ENCODE peak calls at places on chromosomes 1 and 21, in ten cellular contexts. One of them, this sample, is unnamed.

GRCh38 chr1:84156210-84156621 is 12.1 kb downstream of the PRKACB start:
- DNase-seq in upper lobe of left lung: no peak
- DNase-seq in A549: peak; percentile 67
- DNase-seq in tibial nerve: no peak
- DNase-seq in sigmoid colon: no peak
- DNase-seq in transverse colon: no peak
- DNase-seq in stomach: no peak
- DNase-seq in K562: no peak
- DNase-seq in GM12878: no peak
- DNase-seq in HepG2: no peak
- DNase-seq in this sample: no peak

GRCh38 chr21:14480601-14481000 is 65.5 kb downstream of the SAMSN1 start:
- DNase-seq in upper lobe of left lung: peak; percentile 22
- DNase-seq in A549: no peak
- DNase-seq in tibial nerve: peak; percentile 34
- DNase-seq in sigmoid colon: no peak
- DNase-seq in transverse colon: peak; percentile 21
- DNase-seq in stomach: no peak
- DNase-seq in K562: no peak
- DNase-seq in GM12878: no peak
- DNase-seq in HepG2: no peak
- DNase-seq in this sample: no peak

GRCh38 chr1:23111600-23112535 is 56.8 kb downstream of the LUZP1 start:
- DNase-seq in upper lobe of left lung: no peak
- DNase-seq in A549: no peak
- DNase-seq in tibial nerve: no peak
- DNase-seq in sigmoid colon: no peak
- DNase-seq in transverse colon: no peak
- DNase-seq in stomach: no peak
- DNase-seq in K562: no peak
- DNase-seq in GM12878: no peak
- DNase-seq in HepG2: no peak
- DNase-seq in this sample: no peak

GRCh38 chr1:202967684-202968281 is 726 bp upstream of the CYB5R1 start:
- DNase-seq in upper lobe of left lung: peak; percentile 44
- DNase-seq in A549: no peak
- DNase-seq in tibial nerve: no peak
- DNase-seq in sigmoid colon: no peak
- DNase-seq in transverse colon: peak; percentile 20
- DNase-seq in stomach: no peak
- DNase-seq in K562: peak; percentile 49
- DNase-seq in GM12878: no peak
- DNase-seq in HepG2: no peak
- DNase-seq in this sample: no peak

GRCh38 chr1:204149107-204149506 is 2.7 kb downstream of the ETNK2 start:
- DNase-seq in upper lobe of left lung: no peak
- DNase-seq in A549: no peak
- DNase-seq in tibial nerve: no peak
- DNase-seq in sigmoid colon: no peak
- DNase-seq in transverse colon: no peak
- DNase-seq in stomach: no peak
- DNase-seq in K562: no peak
- DNase-seq in GM12878: no peak
- DNase-seq in HepG2: no peak
- DNase-seq in this sample: no peak

GRCh38 chr21:45464309-45464708 is 59.3 kb downstream of the COL18A1 start:
- DNase-seq in upper lobe of left lung: no peak
- DNase-seq in A549: no peak
- DNase-seq in tibial nerve: no peak
- DNase-seq in sigmoid colon: no peak
- DNase-seq in transverse colon: no peak
- DNase-seq in stomach: no peak
- DNase-seq in K562: no peak
- DNase-seq in GM12878: no peak
- DNase-seq in HepG2: no peak
- DNase-seq in this sample: peak; percentile 14

GRCh38 chr1:63728611-63729226 is 45.1 kb upstream of the ROR1 start:
- DNase-seq in upper lobe of left lung: no peak
- DNase-seq in A549: no peak
- DNase-seq in tibial nerve: no peak
- DNase-seq in sigmoid colon: no peak
- DNase-seq in transverse colon: no peak
- DNase-seq in stomach: no peak
- DNase-seq in K562: no peak
- DNase-seq in GM12878: no peak
- DNase-seq in HepG2: no peak
- DNase-seq in this sample: no peak

GRCh38 chr1:221392453-221392852 is 349.4 kb downstream of the DUSP10 start:
- DNase-seq in upper lobe of left lung: no peak
- DNase-seq in A549: no peak
- DNase-seq in tibial nerve: peak; percentile 62
- DNase-seq in sigmoid colon: peak; percentile 74
- DNase-seq in transverse colon: peak; percentile 7
- DNase-seq in stomach: no peak
- DNase-seq in K562: no peak
- DNase-seq in GM12878: no peak
- DNase-seq in HepG2: no peak
- DNase-seq in this sample: no peak

GRCh38 chr1:234926574-234927311 is 201.9 kb downstream of the TOMM20 start:
- DNase-seq in upper lobe of left lung: no peak
- DNase-seq in A549: no peak
- DNase-seq in tibial nerve: no peak
- DNase-seq in sigmoid colon: no peak
- DNase-seq in transverse colon: no peak
- DNase-seq in stomach: no peak
- DNase-seq in K562: no peak
- DNase-seq in GM12878: peak; percentile 95
- DNase-seq in HepG2: no peak
- DNase-seq in this sample: no peak

GRCh38 chr21:22900511-22900910 is 1902.3 kb downstream of the NCAM2 start:
- DNase-seq in upper lobe of left lung: no peak
- DNase-seq in A549: no peak
- DNase-seq in tibial nerve: no peak
- DNase-seq in sigmoid colon: no peak
- DNase-seq in transverse colon: no peak
- DNase-seq in stomach: no peak
- DNase-seq in K562: no peak
- DNase-seq in GM12878: no peak
- DNase-seq in HepG2: no peak
- DNase-seq in this sample: no peak

GRCh38 chr1:201644197-201644596 is 105.3 kb downstream of the NAV1 start:
- DNase-seq in upper lobe of left lung: no peak
- DNase-seq in A549: no peak
- DNase-seq in tibial nerve: no peak
- DNase-seq in sigmoid colon: no peak
- DNase-seq in transverse colon: no peak
- DNase-seq in stomach: no peak
- DNase-seq in K562: no peak
- DNase-seq in GM12878: no peak
- DNase-seq in HepG2: no peak
- DNase-seq in this sample: no peak

GRCh38 chr1:21293537-21294265 is 3.4 kb upstream of the ECE1 start:
- DNase-seq in upper lobe of left lung: no peak
- DNase-seq in A549: no peak
- DNase-seq in tibial nerve: no peak
- DNase-seq in sigmoid colon: no peak
- DNase-seq in transverse colon: no peak
- DNase-seq in stomach: no peak
- DNase-seq in K562: no peak
- DNase-seq in GM12878: peak; percentile 74
- DNase-seq in HepG2: no peak
- DNase-seq in this sample: no peak

GRCh38 chr21:38774586-38775285 is 31.0 kb upstream of the ETS2 start:
- DNase-seq in upper lobe of left lung: no peak
- DNase-seq in A549: no peak
- DNase-seq in tibial nerve: no peak
- DNase-seq in sigmoid colon: no peak
- DNase-seq in transverse colon: no peak
- DNase-seq in stomach: no peak
- DNase-seq in K562: no peak
- DNase-seq in GM12878: no peak
- DNase-seq in HepG2: no peak
- DNase-seq in this sample: no peak

GRCh38 chr1:175887981-175888428 is 144.6 kb upstream of the TNR start:
- DNase-seq in upper lobe of left lung: peak; percentile 29
- DNase-seq in A549: peak; percentile 61
- DNase-seq in tibial nerve: peak; percentile 38
- DNase-seq in sigmoid colon: no peak
- DNase-seq in transverse colon: peak; percentile 57
- DNase-seq in stomach: peak; percentile 30
- DNase-seq in K562: peak; percentile 74
- DNase-seq in GM12878: no peak
- DNase-seq in HepG2: peak; percentile 45
- DNase-seq in this sample: peak; percentile 20

GRCh38 chr1:234820597-234820996 is 210.6 kb upstream of the IRF2BP2 start:
- DNase-seq in upper lobe of left lung: no peak
- DNase-seq in A549: no peak
- DNase-seq in tibial nerve: no peak
- DNase-seq in sigmoid colon: no peak
- DNase-seq in transverse colon: no peak
- DNase-seq in stomach: no peak
- DNase-seq in K562: no peak
- DNase-seq in GM12878: no peak
- DNase-seq in HepG2: no peak
- DNase-seq in this sample: no peak

GRCh38 chr1:186819563-186819962 is 9.2 kb upstream of the PLA2G4A start:
- DNase-seq in upper lobe of left lung: no peak
- DNase-seq in A549: no peak
- DNase-seq in tibial nerve: no peak
- DNase-seq in sigmoid colon: no peak
- DNase-seq in transverse colon: no peak
- DNase-seq in stomach: no peak
- DNase-seq in K562: no peak
- DNase-seq in GM12878: no peak
- DNase-seq in HepG2: no peak
- DNase-seq in this sample: no peak
- H3K4me1 ChIP-seq in upper lobe of left lung: no peaks in the 10 kb centered on the region
- H3K4me1 ChIP-seq in A549: peaks cover 35% of the 10 kb centered on the region
- H3K4me1 ChIP-seq in tibial nerve: no peaks in the 10 kb centered on the region
- H3K4me1 ChIP-seq in sigmoid colon: no peaks in the 10 kb centered on the region
- H3K4me1 ChIP-seq in transverse colon: no peaks in the 10 kb centered on the region
- H3K4me1 ChIP-seq in stomach: no peaks in the 10 kb centered on the region
- H3K4me1 ChIP-seq in K562: no peaks in the 10 kb centered on the region
- H3K4me1 ChIP-seq in GM12878: peaks cover 11% of the 10 kb centered on the region
- H3K4me1 ChIP-seq in HepG2: no peaks in the 10 kb centered on the region
- H3K4me1 ChIP-seq in this sample: no peaks in the 10 kb centered on the region

DNA sequence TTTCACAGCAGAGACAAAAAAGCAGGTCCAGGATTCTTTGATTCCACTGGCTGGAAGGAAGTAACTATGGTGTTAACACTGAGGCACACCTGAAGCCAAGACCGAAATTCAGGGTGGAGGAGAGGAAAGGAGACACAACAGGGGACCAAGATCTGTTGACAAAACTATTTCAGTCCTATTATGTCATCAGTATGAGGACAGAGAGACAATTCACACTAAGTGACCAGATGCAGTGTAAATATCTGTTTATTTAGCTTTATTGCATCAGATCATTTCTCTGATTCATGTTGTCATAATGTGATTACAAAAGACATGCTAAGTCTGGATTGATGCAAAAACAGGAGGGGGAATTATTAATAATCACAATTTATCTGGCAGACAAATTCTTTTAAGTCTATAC is 118.8 kb downstream of the SIPA1L2 start:
- DNase-seq in upper lobe of left lung: no peak
- DNase-seq in A549: peak; percentile 32
- DNase-seq in tibial nerve: no peak
- DNase-seq in sigmoid colon: no peak
- DNase-seq in transverse colon: no peak
- DNase-seq in stomach: no peak
- DNase-seq in K562: no peak
- DNase-seq in GM12878: no peak
- DNase-seq in HepG2: no peak
- DNase-seq in this sample: no peak
- TF ChIP-seq EP300 in upper lobe of left lung: no peak
- TF ChIP-seq EP300 in A549: no peak
- TF ChIP-seq EP300 in tibial nerve: no peak
- TF ChIP-seq EP300 in sigmoid colon: no peak
- TF ChIP-seq EP300 in transverse colon: no peak
- TF ChIP-seq EP300 in stomach: no peak
- TF ChIP-seq EP300 in K562: no peak
- TF ChIP-seq EP300 in GM12878: no peak
- TF ChIP-seq EP300 in HepG2: no peak
- TF ChIP-seq EP300 in this sample: no peak

GRCh38 chr1:223144431-223144830 is 1.4 kb upstream of the TLR5 start:
- DNase-seq in upper lobe of left lung: peak; percentile 45
- DNase-seq in A549: no peak
- DNase-seq in tibial nerve: no peak
- DNase-seq in sigmoid colon: peak; percentile 27
- DNase-seq in transverse colon: no peak
- DNase-seq in stomach: no peak
- DNase-seq in K562: no peak
- DNase-seq in GM12878: no peak
- DNase-seq in HepG2: no peak
- DNase-seq in this sample: no peak

GRCh38 chr1:223142269-223142668 is 779 bp downstream of the TLR5 start:
- DNase-seq in upper lobe of left lung: no peak
- DNase-seq in A549: no peak
- DNase-seq in tibial nerve: no peak
- DNase-seq in sigmoid colon: peak; percentile 56
- DNase-seq in transverse colon: no peak
- DNase-seq in stomach: no peak
- DNase-seq in K562: no peak
- DNase-seq in GM12878: no peak
- DNase-seq in HepG2: no peak
- DNase-seq in this sample: no peak

GRCh38 chr1:223143760-223144248 is 756 bp upstream of the TLR5 start:
- DNase-seq in upper lobe of left lung: peak; percentile 89
- DNase-seq in A549: no peak
- DNase-seq in tibial nerve: no peak
- DNase-seq in sigmoid colon: peak; percentile 71
- DNase-seq in transverse colon: peak; percentile 69
- DNase-seq in stomach: peak; percentile 35
- DNase-seq in K562: peak; percentile 89
- DNase-seq in GM12878: peak; percentile 21
- DNase-seq in HepG2: no peak
- DNase-seq in this sample: peak; percentile 83

GRCh38 chr1:223144914-223145313 is 1.9 kb upstream of the TLR5 start:
- DNase-seq in upper lobe of left lung: no peak
- DNase-seq in A549: no peak
- DNase-seq in tibial nerve: no peak
- DNase-seq in sigmoid colon: peak; percentile 29
- DNase-seq in transverse colon: no peak
- DNase-seq in stomach: no peak
- DNase-seq in K562: no peak
- DNase-seq in GM12878: no peak
- DNase-seq in HepG2: no peak
- DNase-seq in this sample: no peak

GRCh38 chr1:223142795-223143759 is at the start of gene TLR5:
- DNase-seq in upper lobe of left lung: peak; percentile 94
- DNase-seq in A549: peak; percentile 71
- DNase-seq in tibial nerve: peak; percentile 83
- DNase-seq in sigmoid colon: peak; percentile 91
- DNase-seq in transverse colon: peak; percentile 94
- DNase-seq in stomach: peak; percentile 94
- DNase-seq in K562: peak; percentile 96
- DNase-seq in GM12878: peak; percentile 12
- DNase-seq in HepG2: no peak
- DNase-seq in this sample: peak; percentile 90
- TF ChIP-seq POLR2A in upper lobe of left lung: no peak
- TF ChIP-seq POLR2A in A549: peak; percentile 46
- TF ChIP-seq POLR2A in tibial nerve: peak; percentile 62
- TF ChIP-seq POLR2A in sigmoid colon: no peak
- TF ChIP-seq POLR2A in transverse colon: no peak
- TF ChIP-seq POLR2A in stomach: no peak
- TF ChIP-seq POLR2A in K562: peak; percentile 86
- TF ChIP-seq POLR2A in GM12878: peak; percentile 52
- TF ChIP-seq POLR2A in HepG2: no peak
- TF ChIP-seq POLR2A in this sample: peak; percentile 45

GRCh38 chr1:169689395-169689794 is 22.0 kb downstream of the SELL start:
- DNase-seq in upper lobe of left lung: no peak
- DNase-seq in A549: no peak
- DNase-seq in tibial nerve: no peak
- DNase-seq in sigmoid colon: no peak
- DNase-seq in transverse colon: no peak
- DNase-seq in stomach: no peak
- DNase-seq in K562: no peak
- DNase-seq in GM12878: no peak
- DNase-seq in HepG2: no peak
- DNase-seq in this sample: no peak
- H3K4me1 ChIP-seq in upper lobe of left lung: peaks cover 15% of the 10 kb centered on the region
- H3K4me1 ChIP-seq in A549: no peaks in the 10 kb centered on the region
- H3K4me1 ChIP-seq in tibial nerve: no peaks in the 10 kb centered on the region
- H3K4me1 ChIP-seq in sigmoid colon: no peaks in the 10 kb centered on the region
- H3K4me1 ChIP-seq in transverse colon: no peaks in the 10 kb centered on the region
- H3K4me1 ChIP-seq in stomach: no peaks in the 10 kb centered on the region
- H3K4me1 ChIP-seq in K562: no peaks in the 10 kb centered on the region
- H3K4me1 ChIP-seq in GM12878: peaks cover 47% of the 10 kb centered on the region
- H3K4me1 ChIP-seq in HepG2: no peaks in the 10 kb centered on the region
- H3K4me1 ChIP-seq in this sample: no peaks in the 10 kb centered on the region